ENCODE peak calls at places on chromosomes 3 and 15, in ten cellular contexts. One of them, this sample, is unnamed.

GRCh38 chr3:113166719-113167492 is 44.5 kb upstream of the BOC start:
- DNase-seq in H9: peak
- DNase-seq in heart left ventricle: peak
- DNase-seq in Calu3: no peak
- DNase-seq in nephron progenitor cell: peak
- DNase-seq in HCT116: no peak
- DNase-seq in WTC11: peak
- DNase-seq in ovary: peak
- DNase-seq in mammary epithelial cell: peak
- DNase-seq in HFFc6: peak
- DNase-seq in this sample: no peak

GRCh38 chr3:46662771-46663551 is 30.5 kb downstream of the ALS2CL start:
- DNase-seq in nephron progenitor cell: peak
- DNase-seq in ovary: no peak
- DNase-seq in WTC11: no peak
- DNase-seq in HFFc6: no peak
- DNase-seq in H9: no peak
- DNase-seq in Calu3: no peak
- DNase-seq in HCT116: no peak
- DNase-seq in heart left ventricle: peak
- DNase-seq in mammary epithelial cell: no peak
- DNase-seq in this sample: no peak

GRCh38 chr3:120450261-120450913 is 405 bp downstream of the FSTL1 start:
- DNase-seq in nephron progenitor cell: peak
- DNase-seq in HCT116: no peak
- DNase-seq in heart left ventricle: peak
- DNase-seq in H9: no peak
- DNase-seq in WTC11: peak
- DNase-seq in ovary: peak
- DNase-seq in HFFc6: no peak
- DNase-seq in Calu3: peak
- DNase-seq in mammary epithelial cell: peak
- DNase-seq in this sample: peak

GRCh38 chr3:4687167-4687566 is 194.0 kb downstream of the ITPR1 start:
- DNase-seq in ovary: no peak
- DNase-seq in heart left ventricle: no peak
- DNase-seq in Calu3: no peak
- DNase-seq in mammary epithelial cell: no peak
- DNase-seq in HFFc6: no peak
- DNase-seq in WTC11: no peak
- DNase-seq in HCT116: no peak
- DNase-seq in nephron progenitor cell: no peak
- DNase-seq in H9: no peak
- DNase-seq in this sample: no peak

GRCh38 chr3:10504161-10505049 is 981 bp downstream of the ATP2B2 start:
- DNase-seq in WTC11: no peak
- DNase-seq in HFFc6: no peak
- DNase-seq in heart left ventricle: no peak
- DNase-seq in Calu3: no peak
- DNase-seq in ovary: no peak
- DNase-seq in nephron progenitor cell: no peak
- DNase-seq in mammary epithelial cell: no peak
- DNase-seq in HCT116: no peak
- DNase-seq in H9: no peak
- DNase-seq in this sample: no peak

GRCh38 chr3:7695067-7695466 is 806.6 kb upstream of the LMCD1 start:
- DNase-seq in ovary: no peak
- DNase-seq in H9: no peak
- DNase-seq in HCT116: no peak
- DNase-seq in nephron progenitor cell: no peak
- DNase-seq in HFFc6: no peak
- DNase-seq in WTC11: no peak
- DNase-seq in heart left ventricle: no peak
- DNase-seq in mammary epithelial cell: no peak
- DNase-seq in Calu3: no peak
- DNase-seq in this sample: no peak

GRCh38 chr15:74320358-74321247 is 46.8 kb downstream of the CYP11A1 start:
- DNase-seq in nephron progenitor cell: peak
- DNase-seq in HCT116: peak
- DNase-seq in heart left ventricle: peak
- DNase-seq in ovary: peak
- DNase-seq in mammary epithelial cell: peak
- DNase-seq in Calu3: peak
- DNase-seq in H9: peak
- DNase-seq in HFFc6: peak
- DNase-seq in WTC11: peak
- DNase-seq in this sample: peak

GRCh38 chr3:52401021-52401420 is 43.9 kb downstream of the SEMA3G start:
- DNase-seq in heart left ventricle: no peak
- DNase-seq in WTC11: no peak
- DNase-seq in ovary: peak
- DNase-seq in H9: no peak
- DNase-seq in nephron progenitor cell: no peak
- DNase-seq in HFFc6: no peak
- DNase-seq in mammary epithelial cell: no peak
- DNase-seq in HCT116: no peak
- DNase-seq in Calu3: no peak
- DNase-seq in this sample: no peak

GRCh38 chr15:71276355-71276665 is 161.0 kb downstream of the THSD4 start:
- DNase-seq in HFFc6: no peak
- DNase-seq in WTC11: no peak
- DNase-seq in nephron progenitor cell: no peak
- DNase-seq in H9: no peak
- DNase-seq in heart left ventricle: no peak
- DNase-seq in mammary epithelial cell: peak
- DNase-seq in ovary: no peak
- DNase-seq in Calu3: peak
- DNase-seq in HCT116: peak
- DNase-seq in this sample: no peak

GRCh38 chr3:197891-198491 is 1.4 kb downstream of the CHL1 start:
- DNase-seq in ovary: peak
- DNase-seq in HFFc6: no peak
- DNase-seq in WTC11: no peak
- DNase-seq in Calu3: peak
- DNase-seq in H9: peak
- DNase-seq in heart left ventricle: no peak
- DNase-seq in HCT116: no peak
- DNase-seq in nephron progenitor cell: peak
- DNase-seq in mammary epithelial cell: no peak
- DNase-seq in this sample: peak

GRCh38 chr3:137103739-137104138 is 146.0 kb downstream of the IL20RB start:
- DNase-seq in HCT116: no peak
- DNase-seq in Calu3: no peak
- DNase-seq in ovary: no peak
- DNase-seq in mammary epithelial cell: no peak
- DNase-seq in nephron progenitor cell: no peak
- DNase-seq in WTC11: no peak
- DNase-seq in heart left ventricle: no peak
- DNase-seq in H9: no peak
- DNase-seq in HFFc6: no peak
- DNase-seq in this sample: no peak

GRCh38 chr3:9302425-9303181 is 53.2 kb upstream of the SRGAP3 start:
- DNase-seq in heart left ventricle: peak
- DNase-seq in HFFc6: peak
- DNase-seq in HCT116: peak
- DNase-seq in Calu3: peak
- DNase-seq in ovary: peak
- DNase-seq in H9: peak
- DNase-seq in WTC11: peak
- DNase-seq in nephron progenitor cell: peak
- DNase-seq in mammary epithelial cell: peak
- DNase-seq in this sample: peak

GRCh38 chr3:194369522-194370279 is at the start of gene LRRC15:
- DNase-seq in HFFc6: peak
- DNase-seq in mammary epithelial cell: peak
- DNase-seq in Calu3: peak
- DNase-seq in WTC11: peak
- DNase-seq in HCT116: no peak
- DNase-seq in nephron progenitor cell: peak
- DNase-seq in ovary: no peak
- DNase-seq in heart left ventricle: no peak
- DNase-seq in H9: peak
- DNase-seq in this sample: no peak

GRCh38 chr15:43867096-43867495 is 40.3 kb downstream of the WDR76 start:
- DNase-seq in HFFc6: no peak
- DNase-seq in nephron progenitor cell: no peak
- DNase-seq in HCT116: no peak
- DNase-seq in Calu3: no peak
- DNase-seq in ovary: no peak
- DNase-seq in heart left ventricle: no peak
- DNase-seq in WTC11: no peak
- DNase-seq in mammary epithelial cell: no peak
- DNase-seq in H9: no peak
- DNase-seq in this sample: no peak

GRCh38 chr3:178325330-178325729 is 210.9 kb upstream of the KCNMB2 start:
- DNase-seq in HFFc6: peak
- DNase-seq in Calu3: no peak
- DNase-seq in nephron progenitor cell: no peak
- DNase-seq in heart left ventricle: no peak
- DNase-seq in ovary: no peak
- DNase-seq in HCT116: no peak
- DNase-seq in mammary epithelial cell: no peak
- DNase-seq in H9: no peak
- DNase-seq in WTC11: no peak
- DNase-seq in this sample: no peak

GRCh38 chr3:63390831-63391230 is 112.7 kb downstream of the SYNPR start:
- DNase-seq in Calu3: no peak
- DNase-seq in nephron progenitor cell: no peak
- DNase-seq in WTC11: no peak
- DNase-seq in HCT116: no peak
- DNase-seq in heart left ventricle: no peak
- DNase-seq in ovary: no peak
- DNase-seq in mammary epithelial cell: peak
- DNase-seq in HFFc6: no peak
- DNase-seq in H9: no peak
- DNase-seq in this sample: no peak

GRCh38 chr3:24495334-24495994 is 814 bp upstream of the THRB start:
- DNase-seq in mammary epithelial cell: peak
- DNase-seq in HCT116: peak
- DNase-seq in Calu3: peak
- DNase-seq in WTC11: peak
- DNase-seq in nephron progenitor cell: peak
- DNase-seq in ovary: peak
- DNase-seq in heart left ventricle: peak
- DNase-seq in HFFc6: no peak
- DNase-seq in H9: peak
- DNase-seq in this sample: peak
- TF ChIP-seq CTCF in mammary epithelial cell: peak
- TF ChIP-seq CTCF in HCT116: no peak
- TF ChIP-seq CTCF in Calu3: no peak
- TF ChIP-seq CTCF in WTC11: no peak
- TF ChIP-seq CTCF in nephron progenitor cell: no peak
- TF ChIP-seq CTCF in ovary: no peak
- TF ChIP-seq CTCF in heart left ventricle: peak
- TF ChIP-seq CTCF in HFFc6: no peak
- TF ChIP-seq CTCF in H9: peak
- TF ChIP-seq CTCF in this sample: peak

GRCh38 chr3:115169808-115170207 is 22.7 kb upstream of the ZBTB20 start:
- DNase-seq in heart left ventricle: no peak
- DNase-seq in mammary epithelial cell: no peak
- DNase-seq in H9: no peak
- DNase-seq in HFFc6: no peak
- DNase-seq in ovary: no peak
- DNase-seq in HCT116: no peak
- DNase-seq in WTC11: no peak
- DNase-seq in Calu3: no peak
- DNase-seq in nephron progenitor cell: no peak
- DNase-seq in this sample: no peak
- TF ChIP-seq CTCF in heart left ventricle: peak
- TF ChIP-seq CTCF in mammary epithelial cell: no peak
- TF ChIP-seq CTCF in H9: no peak
- TF ChIP-seq CTCF in HFFc6: peak
- TF ChIP-seq CTCF in ovary: peak
- TF ChIP-seq CTCF in HCT116: no peak
- TF ChIP-seq CTCF in WTC11: no peak
- TF ChIP-seq CTCF in Calu3: no peak
- TF ChIP-seq CTCF in nephron progenitor cell: no peak
- TF ChIP-seq CTCF in this sample: peak

DNA sequence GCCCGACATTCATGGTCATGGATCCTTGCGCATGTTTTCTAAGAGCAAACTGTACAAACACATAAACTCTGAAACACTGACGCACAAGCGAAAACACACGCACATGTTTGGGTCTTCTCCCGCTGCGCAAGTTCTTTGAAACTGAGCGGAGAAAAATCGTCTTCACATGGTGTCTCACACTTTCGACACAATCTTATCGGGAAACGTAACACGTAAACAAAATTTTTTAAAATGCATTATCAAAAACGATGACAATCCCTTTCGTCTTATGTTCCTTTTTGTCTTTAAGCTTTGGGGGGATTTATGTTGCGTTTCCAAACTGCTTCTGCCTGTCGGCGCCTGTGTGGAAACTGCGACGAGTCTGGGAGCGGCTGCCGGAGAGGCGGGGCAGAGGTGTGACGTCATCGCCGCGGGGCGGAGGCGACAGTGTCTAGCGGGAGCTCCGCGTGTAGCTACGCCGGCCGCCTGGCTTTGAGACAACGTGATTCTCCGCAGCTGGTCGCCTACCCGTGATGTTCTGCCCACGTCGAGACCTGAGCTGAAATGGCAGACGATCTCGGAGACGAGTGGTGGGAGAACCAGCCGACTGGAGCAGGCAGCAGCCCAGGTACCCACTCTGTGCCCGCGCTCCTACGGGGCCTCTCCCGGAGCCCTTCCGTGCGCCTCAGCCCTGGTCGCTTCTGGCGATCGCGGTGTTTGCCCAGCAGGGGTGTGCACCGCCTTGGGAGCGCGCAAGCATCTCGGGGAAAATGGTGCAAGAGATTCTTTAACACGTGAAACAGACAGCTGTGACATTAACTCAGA is at the start of gene CMSS1:
- DNase-seq in WTC11: peak
- DNase-seq in HFFc6: peak
- DNase-seq in ovary: peak
- DNase-seq in HCT116: peak
- DNase-seq in nephron progenitor cell: peak
- DNase-seq in mammary epithelial cell: peak
- DNase-seq in H9: peak
- DNase-seq in Calu3: peak
- DNase-seq in heart left ventricle: peak
- DNase-seq in this sample: peak
- TF ChIP-seq CTCF in WTC11: no peak
- TF ChIP-seq CTCF in HFFc6: peak
- TF ChIP-seq CTCF in ovary: peak
- TF ChIP-seq CTCF in HCT116: no peak
- TF ChIP-seq CTCF in nephron progenitor cell: no peak
- TF ChIP-seq CTCF in mammary epithelial cell: no peak
- TF ChIP-seq CTCF in H9: peak
- TF ChIP-seq CTCF in Calu3: no peak
- TF ChIP-seq CTCF in heart left ventricle: no peak
- TF ChIP-seq CTCF in this sample: peak

DNA sequence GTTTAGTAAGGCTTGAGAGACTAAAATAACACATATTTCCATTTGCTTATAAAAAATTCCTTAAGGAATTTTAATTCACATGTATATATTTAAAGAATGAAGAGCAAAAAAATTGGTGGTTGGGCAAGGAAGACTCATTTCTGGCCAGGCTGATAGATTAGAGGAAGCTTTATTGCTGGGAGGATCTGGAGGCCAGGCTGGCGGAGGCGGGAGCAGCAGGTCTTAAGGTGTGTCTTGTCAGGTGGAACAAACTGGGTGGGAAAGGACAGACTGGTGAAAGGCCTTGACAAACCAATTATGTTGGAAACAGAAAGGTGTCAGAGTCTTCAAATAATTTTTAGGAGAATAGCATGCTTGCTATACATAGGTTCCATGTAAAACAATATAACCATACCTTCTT is 124.7 kb downstream of the EPHA3 start:
- DNase-seq in heart left ventricle: no peak
- DNase-seq in nephron progenitor cell: no peak
- DNase-seq in Calu3: no peak
- DNase-seq in WTC11: no peak
- DNase-seq in HCT116: no peak
- DNase-seq in ovary: no peak
- DNase-seq in HFFc6: no peak
- DNase-seq in mammary epithelial cell: no peak
- DNase-seq in H9: no peak
- DNase-seq in this sample: no peak
- TF ChIP-seq CTCF in heart left ventricle: no peak
- TF ChIP-seq CTCF in nephron progenitor cell: no peak
- TF ChIP-seq CTCF in Calu3: no peak
- TF ChIP-seq CTCF in WTC11: no peak
- TF ChIP-seq CTCF in HCT116: no peak
- TF ChIP-seq CTCF in ovary: no peak
- TF ChIP-seq CTCF in HFFc6: no peak
- TF ChIP-seq CTCF in mammary epithelial cell: no peak
- TF ChIP-seq CTCF in H9: no peak
- TF ChIP-seq CTCF in this sample: no peak

This sample was measured in neural crest cell.